ENCODE peak calls at places on chromosomes 6 and 20, in seven cellular contexts. One of them, this sample, is unnamed. For H3K4me1, the result is how much of the 10 kb centered on the place peaks cover.

GRCh38 chr20:50510706-50511401 is 671 bp downstream of the PTPN1 start:
- DNase-seq in A549: no peak
- DNase-seq in left ventricle myocardium inferior: peak
- DNase-seq in CD4-positive, CD25-positive, alpha-beta regulatory T cell: no peak
- DNase-seq in sigmoid colon: no peak
- DNase-seq in breast epithelium: no peak
- DNase-seq in psoas muscle: peak
- DNase-seq in this sample: no peak

GRCh38 chr6:125252891-125253290 is 48.9 kb downstream of the HDDC2 start:
- DNase-seq in A549: no peak
- DNase-seq in left ventricle myocardium inferior: no peak
- DNase-seq in CD4-positive, CD25-positive, alpha-beta regulatory T cell: no peak
- DNase-seq in sigmoid colon: no peak
- DNase-seq in breast epithelium: no peak
- DNase-seq in psoas muscle: no peak
- DNase-seq in this sample: no peak

GRCh38 chr20:64105846-64106434 is 1.4 kb downstream of the NPBWR2 start:
- DNase-seq in A549: no peak
- DNase-seq in left ventricle myocardium inferior: peak
- DNase-seq in CD4-positive, CD25-positive, alpha-beta regulatory T cell: no peak
- DNase-seq in sigmoid colon: no peak
- DNase-seq in breast epithelium: no peak
- DNase-seq in psoas muscle: peak
- DNase-seq in this sample: peak

GRCh38 chr20:50229156-50229605 is 38.6 kb downstream of the CEBPB start:
- DNase-seq in A549: no peak
- DNase-seq in left ventricle myocardium inferior: no peak
- DNase-seq in CD4-positive, CD25-positive, alpha-beta regulatory T cell: no peak
- DNase-seq in sigmoid colon: no peak
- DNase-seq in breast epithelium: no peak
- DNase-seq in psoas muscle: peak
- DNase-seq in this sample: peak

GRCh38 chr6:78910611-78911134 is 43.3 kb downstream of the IRAK1BP1 start:
- DNase-seq in A549: no peak
- DNase-seq in left ventricle myocardium inferior: peak
- DNase-seq in CD4-positive, CD25-positive, alpha-beta regulatory T cell: no peak
- DNase-seq in sigmoid colon: no peak
- DNase-seq in breast epithelium: no peak
- DNase-seq in psoas muscle: peak
- DNase-seq in this sample: no peak

GRCh38 chr20:48523191-48523757 is 304.5 kb downstream of the PREX1 start:
- DNase-seq in A549: peak
- DNase-seq in left ventricle myocardium inferior: no peak
- DNase-seq in CD4-positive, CD25-positive, alpha-beta regulatory T cell: no peak
- DNase-seq in sigmoid colon: no peak
- DNase-seq in breast epithelium: no peak
- DNase-seq in psoas muscle: no peak
- DNase-seq in this sample: no peak

GRCh38 chr20:52242237-52243230 is 51.0 kb upstream of the ZFP64 start:
- DNase-seq in A549: no peak
- DNase-seq in left ventricle myocardium inferior: no peak
- DNase-seq in CD4-positive, CD25-positive, alpha-beta regulatory T cell: peak
- DNase-seq in sigmoid colon: no peak
- DNase-seq in breast epithelium: no peak
- DNase-seq in psoas muscle: no peak
- DNase-seq in this sample: no peak

GRCh38 chr20:41055679-41056078 is 27.1 kb downstream of the TOP1 start:
- DNase-seq in A549: no peak
- DNase-seq in left ventricle myocardium inferior: no peak
- DNase-seq in CD4-positive, CD25-positive, alpha-beta regulatory T cell: no peak
- DNase-seq in sigmoid colon: no peak
- DNase-seq in breast epithelium: no peak
- DNase-seq in psoas muscle: no peak
- DNase-seq in this sample: no peak

GRCh38 chr20:11691766-11692165 is 225.9 kb upstream of the BTBD3 start:
- DNase-seq in A549: no peak
- DNase-seq in left ventricle myocardium inferior: no peak
- DNase-seq in CD4-positive, CD25-positive, alpha-beta regulatory T cell: no peak
- DNase-seq in sigmoid colon: no peak
- DNase-seq in breast epithelium: no peak
- DNase-seq in psoas muscle: no peak
- DNase-seq in this sample: no peak

GRCh38 chr20:11689262-11689661 is 228.4 kb upstream of the BTBD3 start:
- DNase-seq in A549: no peak
- DNase-seq in left ventricle myocardium inferior: no peak
- DNase-seq in CD4-positive, CD25-positive, alpha-beta regulatory T cell: no peak
- DNase-seq in sigmoid colon: no peak
- DNase-seq in breast epithelium: no peak
- DNase-seq in psoas muscle: no peak
- DNase-seq in this sample: no peak

GRCh38 chr20:11686195-11686594 is 231.5 kb upstream of the BTBD3 start:
- DNase-seq in A549: no peak
- DNase-seq in left ventricle myocardium inferior: no peak
- DNase-seq in CD4-positive, CD25-positive, alpha-beta regulatory T cell: no peak
- DNase-seq in sigmoid colon: no peak
- DNase-seq in breast epithelium: no peak
- DNase-seq in psoas muscle: no peak
- DNase-seq in this sample: no peak

GRCh38 chr20:11686900-11687543 is 230.7 kb upstream of the BTBD3 start:
- DNase-seq in A549: no peak
- DNase-seq in left ventricle myocardium inferior: peak
- DNase-seq in CD4-positive, CD25-positive, alpha-beta regulatory T cell: no peak
- DNase-seq in sigmoid colon: peak
- DNase-seq in breast epithelium: no peak
- DNase-seq in psoas muscle: peak
- DNase-seq in this sample: no peak

DNA sequence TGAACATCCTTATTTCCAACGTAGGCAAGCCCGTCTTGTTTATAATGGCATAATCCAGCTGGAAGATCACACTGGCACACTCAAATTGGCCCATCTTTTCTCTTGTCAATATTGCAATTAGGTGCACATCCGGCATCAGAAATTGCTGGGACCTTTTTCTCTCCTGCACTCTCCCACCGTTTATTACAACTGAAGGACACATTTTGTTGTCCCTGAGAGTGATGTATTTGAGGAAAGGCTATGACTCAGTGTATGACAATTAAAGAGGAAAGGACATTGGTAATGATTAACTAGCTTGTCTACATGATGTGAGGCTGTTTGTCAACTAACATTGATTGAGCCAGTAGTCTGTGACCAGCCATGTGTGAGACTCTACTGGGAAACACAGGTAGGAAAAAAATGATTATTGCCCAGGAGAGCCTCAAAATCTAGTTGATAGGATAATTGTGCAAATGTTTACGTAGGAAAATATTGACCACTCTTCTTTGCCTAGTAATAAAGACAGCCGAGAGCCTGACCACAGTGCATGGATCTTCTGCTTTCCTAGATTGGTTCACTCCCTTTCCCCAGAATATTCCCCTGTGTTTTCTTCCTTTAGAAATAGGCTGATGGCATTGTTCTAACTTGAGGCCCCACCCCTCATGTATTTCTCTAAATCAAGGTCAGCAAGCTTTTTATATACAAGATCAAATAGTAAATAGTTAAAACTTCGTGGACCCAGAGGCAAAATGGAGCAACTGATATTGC is 230.0 kb upstream of the BTBD3 start:
- DNase-seq in A549: peak
- DNase-seq in left ventricle myocardium inferior: no peak
- DNase-seq in CD4-positive, CD25-positive, alpha-beta regulatory T cell: no peak
- DNase-seq in sigmoid colon: no peak
- DNase-seq in breast epithelium: no peak
- DNase-seq in psoas muscle: no peak
- DNase-seq in this sample: no peak
- H3K4me3 ChIP-seq in A549: peak
- H3K4me3 ChIP-seq in left ventricle myocardium inferior: no peak
- H3K4me3 ChIP-seq in CD4-positive, CD25-positive, alpha-beta regulatory T cell: no peak
- H3K4me3 ChIP-seq in sigmoid colon: no peak
- H3K4me3 ChIP-seq in breast epithelium: no peak
- H3K4me3 ChIP-seq in psoas muscle: no peak
- H3K4me3 ChIP-seq in this sample: no peak

GRCh38 chr6:41638002-41638800 is at the start of gene MDFI:
- DNase-seq in A549: no peak
- DNase-seq in left ventricle myocardium inferior: no peak
- DNase-seq in CD4-positive, CD25-positive, alpha-beta regulatory T cell: no peak
- DNase-seq in sigmoid colon: no peak
- DNase-seq in breast epithelium: no peak
- DNase-seq in psoas muscle: no peak
- DNase-seq in this sample: no peak

GRCh38 chr6:41638801-41639555 is 710 bp downstream of the MDFI start:
- DNase-seq in A549: no peak
- DNase-seq in left ventricle myocardium inferior: no peak
- DNase-seq in CD4-positive, CD25-positive, alpha-beta regulatory T cell: no peak
- DNase-seq in sigmoid colon: peak
- DNase-seq in breast epithelium: no peak
- DNase-seq in psoas muscle: no peak
- DNase-seq in this sample: no peak

GRCh38 chr6:41636803-41637178 is 1.5 kb upstream of the MDFI start:
- DNase-seq in A549: no peak
- DNase-seq in left ventricle myocardium inferior: no peak
- DNase-seq in CD4-positive, CD25-positive, alpha-beta regulatory T cell: no peak
- DNase-seq in sigmoid colon: peak
- DNase-seq in breast epithelium: peak
- DNase-seq in psoas muscle: no peak
- DNase-seq in this sample: no peak

GRCh38 chr6:41635365-41635764 is 2.9 kb upstream of the MDFI start:
- DNase-seq in A549: no peak
- DNase-seq in left ventricle myocardium inferior: no peak
- DNase-seq in CD4-positive, CD25-positive, alpha-beta regulatory T cell: no peak
- DNase-seq in sigmoid colon: peak
- DNase-seq in breast epithelium: no peak
- DNase-seq in psoas muscle: no peak
- DNase-seq in this sample: no peak

DNA sequence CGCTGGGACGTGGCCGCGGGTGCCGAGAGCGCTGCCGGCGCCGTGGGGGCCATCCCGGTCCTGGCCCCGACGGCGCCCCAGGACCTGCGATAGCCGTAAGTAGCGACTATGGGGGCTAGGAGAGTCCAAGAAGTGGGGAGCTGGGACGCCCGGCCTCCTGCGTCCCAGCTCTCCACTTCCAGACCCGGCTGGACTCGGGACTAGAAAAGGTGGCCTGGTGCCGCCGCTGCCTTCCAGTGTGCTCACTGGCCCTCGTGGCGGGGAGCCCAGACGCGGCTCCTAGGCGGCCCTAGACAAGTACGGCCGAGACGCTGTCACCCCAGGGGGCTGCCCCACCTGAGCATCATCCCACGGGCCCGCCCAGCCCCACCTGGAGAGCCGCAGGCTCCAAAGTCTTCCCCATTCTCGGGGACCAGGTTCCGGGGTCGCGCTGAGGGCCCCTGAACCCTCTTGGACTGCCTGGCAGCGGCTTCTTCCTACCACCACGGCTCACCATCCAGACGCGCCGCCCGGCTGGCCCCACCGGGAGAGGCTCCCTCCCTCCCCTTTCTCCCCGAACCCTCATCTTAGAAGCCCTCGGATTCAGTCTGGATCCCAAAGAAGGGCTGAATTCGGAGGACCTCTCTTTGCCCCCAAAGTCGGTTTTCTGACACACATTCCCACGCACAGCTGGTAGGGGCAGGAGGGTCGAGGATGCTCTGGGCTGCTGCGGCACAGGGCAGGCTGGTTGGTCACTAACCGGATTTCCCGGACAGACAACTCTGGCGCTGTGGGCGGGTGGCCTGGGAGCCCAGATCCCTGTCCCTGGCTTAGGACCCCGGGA is 878 bp upstream of the MDFI start:
- DNase-seq in A549: no peak
- DNase-seq in left ventricle myocardium inferior: no peak
- DNase-seq in CD4-positive, CD25-positive, alpha-beta regulatory T cell: no peak
- DNase-seq in sigmoid colon: no peak
- DNase-seq in breast epithelium: no peak
- DNase-seq in psoas muscle: no peak
- DNase-seq in this sample: no peak
- H3K4me1 ChIP-seq in A549: under half
- H3K4me1 ChIP-seq in left ventricle myocardium inferior: under half
- H3K4me1 ChIP-seq in CD4-positive, CD25-positive, alpha-beta regulatory T cell: under half
- H3K4me1 ChIP-seq in sigmoid colon: under half
- H3K4me1 ChIP-seq in breast epithelium: under half
- H3K4me1 ChIP-seq in psoas muscle: under half
- H3K4me1 ChIP-seq in this sample: under half

GRCh38 chr20:37922016-37922415 is 19.1 kb downstream of the VSTM2L start:
- DNase-seq in A549: no peak
- DNase-seq in left ventricle myocardium inferior: no peak
- DNase-seq in CD4-positive, CD25-positive, alpha-beta regulatory T cell: no peak
- DNase-seq in sigmoid colon: no peak
- DNase-seq in breast epithelium: no peak
- DNase-seq in psoas muscle: no peak
- DNase-seq in this sample: no peak

GRCh38 chr20:37919389-37920040 is 16.6 kb downstream of the VSTM2L start:
- DNase-seq in A549: no peak
- DNase-seq in left ventricle myocardium inferior: no peak
- DNase-seq in CD4-positive, CD25-positive, alpha-beta regulatory T cell: no peak
- DNase-seq in sigmoid colon: no peak
- DNase-seq in breast epithelium: no peak
- DNase-seq in psoas muscle: no peak
- DNase-seq in this sample: no peak

GRCh38 chr20:37920270-37920669 is 17.3 kb downstream of the VSTM2L start:
- DNase-seq in A549: no peak
- DNase-seq in left ventricle myocardium inferior: no peak
- DNase-seq in CD4-positive, CD25-positive, alpha-beta regulatory T cell: no peak
- DNase-seq in sigmoid colon: no peak
- DNase-seq in breast epithelium: no peak
- DNase-seq in psoas muscle: no peak
- DNase-seq in this sample: no peak

GRCh38 chr20:37921341-37921929 is 18.5 kb downstream of the VSTM2L start:
- DNase-seq in A549: no peak
- DNase-seq in left ventricle myocardium inferior: no peak
- DNase-seq in CD4-positive, CD25-positive, alpha-beta regulatory T cell: no peak
- DNase-seq in sigmoid colon: no peak
- DNase-seq in breast epithelium: no peak
- DNase-seq in psoas muscle: no peak
- DNase-seq in this sample: no peak

GRCh38 chr20:37920679-37921322 is 17.9 kb downstream of the VSTM2L start:
- DNase-seq in A549: no peak
- DNase-seq in left ventricle myocardium inferior: no peak
- DNase-seq in CD4-positive, CD25-positive, alpha-beta regulatory T cell: no peak
- DNase-seq in sigmoid colon: no peak
- DNase-seq in breast epithelium: no peak
- DNase-seq in psoas muscle: no peak
- DNase-seq in this sample: no peak
- H3K27ac ChIP-seq in A549: no peak
- H3K27ac ChIP-seq in left ventricle myocardium inferior: no peak
- H3K27ac ChIP-seq in CD4-positive, CD25-positive, alpha-beta regulatory T cell: no peak
- H3K27ac ChIP-seq in sigmoid colon: no peak
- H3K27ac ChIP-seq in breast epithelium: no peak
- H3K27ac ChIP-seq in psoas muscle: no peak
- H3K27ac ChIP-seq in this sample: no peak

GRCh38 chr6:148272597-148272996 is 70.0 kb upstream of the SASH1 start:
- DNase-seq in A549: no peak
- DNase-seq in left ventricle myocardium inferior: no peak
- DNase-seq in CD4-positive, CD25-positive, alpha-beta regulatory T cell: no peak
- DNase-seq in sigmoid colon: no peak
- DNase-seq in breast epithelium: no peak
- DNase-seq in psoas muscle: no peak
- DNase-seq in this sample: no peak

GRCh38 chr6:148273962-148274752 is 68.5 kb upstream of the SASH1 start:
- DNase-seq in A549: no peak
- DNase-seq in left ventricle myocardium inferior: no peak
- DNase-seq in CD4-positive, CD25-positive, alpha-beta regulatory T cell: no peak
- DNase-seq in sigmoid colon: no peak
- DNase-seq in breast epithelium: no peak
- DNase-seq in psoas muscle: no peak
- DNase-seq in this sample: no peak

GRCh38 chr6:148274809-148275208 is 67.8 kb upstream of the SASH1 start:
- DNase-seq in A549: no peak
- DNase-seq in left ventricle myocardium inferior: no peak
- DNase-seq in CD4-positive, CD25-positive, alpha-beta regulatory T cell: no peak
- DNase-seq in sigmoid colon: no peak
- DNase-seq in breast epithelium: no peak
- DNase-seq in psoas muscle: no peak
- DNase-seq in this sample: no peak

GRCh38 chr6:148269386-148269785 is 73.3 kb upstream of the SASH1 start:
- DNase-seq in A549: no peak
- DNase-seq in left ventricle myocardium inferior: no peak
- DNase-seq in CD4-positive, CD25-positive, alpha-beta regulatory T cell: no peak
- DNase-seq in sigmoid colon: no peak
- DNase-seq in breast epithelium: no peak
- DNase-seq in psoas muscle: no peak
- DNase-seq in this sample: no peak

DNA sequence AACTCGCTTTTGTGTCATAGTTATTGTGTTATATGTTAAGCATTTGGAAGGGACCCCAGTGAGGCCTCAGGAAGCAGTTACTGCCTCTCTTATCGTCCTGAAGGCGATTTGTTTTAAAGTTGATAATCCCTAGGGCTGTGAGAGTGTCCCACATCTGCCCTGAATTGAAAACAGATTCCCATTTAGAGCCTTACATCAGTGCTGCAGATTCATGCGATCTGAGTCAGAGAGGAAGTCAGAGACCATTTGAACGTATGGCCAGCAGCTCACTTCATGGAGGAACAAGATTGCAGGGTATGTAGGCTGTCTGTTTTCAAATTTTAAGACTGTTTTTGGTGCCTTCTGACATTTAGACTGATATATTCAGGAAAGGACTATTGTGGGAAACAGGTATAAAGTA is 70.6 kb upstream of the SASH1 start:
- DNase-seq in A549: no peak
- DNase-seq in left ventricle myocardium inferior: no peak
- DNase-seq in CD4-positive, CD25-positive, alpha-beta regulatory T cell: no peak
- DNase-seq in sigmoid colon: no peak
- DNase-seq in breast epithelium: no peak
- DNase-seq in psoas muscle: no peak
- DNase-seq in this sample: no peak
- H3K4me3 ChIP-seq in A549: no peak
- H3K4me3 ChIP-seq in left ventricle myocardium inferior: peak
- H3K4me3 ChIP-seq in CD4-positive, CD25-positive, alpha-beta regulatory T cell: no peak
- H3K4me3 ChIP-seq in sigmoid colon: no peak
- H3K4me3 ChIP-seq in breast epithelium: peak
- H3K4me3 ChIP-seq in psoas muscle: peak
- H3K4me3 ChIP-seq in this sample: peak

This sample was measured in tibial artery.